ENCODE peak calls at places on chromosomes 6 and 20, in six cellular contexts. N is MCF 10A, S is WTC11, C is AG09309, M is nephron progenitor cell, J is endothelial cell. K is an unnamed sample.

GRCh38 chr20:11222243-11222642 is 548.4 kb upstream of the JAG1 start:
- DNase-seq in J (no peak), S (no peak), C (no peak), N (peak; percentile 37), M (no peak), K (no peak)

GRCh38 chr6:113921299-113921904 is 49.5 kb downstream of the HDAC2 start:
- DNase-seq in M (no peak), C (no peak), J (no peak), S (no peak), N (no peak), K (no peak)

GRCh38 chr6:110800181-110800838 is 15.0 kb downstream of the CDK19 start:
- DNase-seq in C (no peak), S (no peak), M (no peak), J (no peak), N (no peak), K (no peak)

GRCh38 chr20:32488066-32488838 is 96.9 kb downstream of the NOL4L start:
- DNase-seq in M (no peak), N (no peak), J (no peak), C (no peak), S (no peak), K (no peak)

GRCh38 chr20:40073535-40074111 is 615.4 kb downstream of the MAFB start:
- DNase-seq in C (no peak), N (no peak), M (peak; percentile 29), J (no peak), S (peak; percentile 52), K (no peak)

GRCh38 chr6:158849899-158850806 is 31.0 kb upstream of the EZR start:
- DNase-seq in N (peak; percentile 93), C (no peak), S (no peak), M (no peak), J (no peak), K (peak; percentile 98)

GRCh38 chr6:129140571-129140970 is 257.6 kb downstream of the LAMA2 start:
- DNase-seq in J (no peak), M (no peak), S (no peak), N (no peak), C (no peak), K (peak; percentile 86)

GRCh38 chr6:11848852-11849731 is 70.5 kb upstream of the ADTRP start:
- DNase-seq in C (no peak), N (peak; percentile 65), J (no peak), M (no peak), S (no peak), K (no peak)

GRCh38 chr20:38633577-38634093 is 32.0 kb downstream of the ARHGAP40 start:
- DNase-seq in S (peak; percentile 79), J (peak; percentile 82), M (peak; percentile 73), N (peak; percentile 63), C (no peak), K (peak; percentile 14)

GRCh38 chr6:95017922-95018321 is 559.4 kb upstream of the MANEA start:
- DNase-seq in J (no peak), S (no peak), C (no peak), N (no peak), M (peak; percentile 3), K (no peak)

GRCh38 chr6:119148102-119148824 is 69.8 kb upstream of the FAM184A start:
- DNase-seq in M (peak; percentile 26), J (peak; percentile 60), S (no peak), C (peak; percentile 71), N (peak; percentile 82), K (peak; percentile 92)

GRCh38 chr20:41697861-41698559 is 79.8 kb upstream of the CHD6 start:
- DNase-seq in S (no peak), M (peak; percentile 12), N (peak; percentile 45), J (peak; percentile 13), C (no peak), K (peak; percentile 14)

GRCh38 chr6:73610444-73611275 is 43.1 kb downstream of the SLC17A5 start:
- DNase-seq in S (no peak), J (no peak), M (no peak), N (peak; percentile 64), C (peak; percentile 24), K (peak; percentile 33)

GRCh38 chr6:393391-394221 is 2.1 kb downstream of the IRF4 start:
- DNase-seq in N (no peak), S (no peak), J (peak; percentile 22), C (no peak), M (peak; percentile 53), K (no peak)

DNA sequence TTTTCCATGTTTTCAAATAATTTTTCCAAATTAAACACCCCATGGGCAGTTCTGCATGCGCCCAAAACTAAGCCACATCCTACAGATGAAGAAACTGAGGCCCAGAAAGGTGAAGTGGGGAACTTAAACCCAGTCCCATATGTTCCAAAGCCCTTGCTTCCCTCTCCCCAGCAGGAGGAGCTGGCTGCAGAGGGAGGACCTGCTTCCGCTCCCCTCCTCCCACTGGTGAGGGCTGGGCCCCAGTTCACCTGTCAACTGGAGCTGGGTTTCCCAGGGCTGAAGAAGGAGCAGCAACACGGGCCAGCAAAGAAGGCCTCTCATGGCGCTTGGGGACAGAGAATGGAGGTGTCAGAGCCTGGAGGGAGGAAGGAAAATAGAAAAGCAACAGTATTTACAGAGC is 1.4 kb upstream of the RBPJL start:
- DNase-seq in N (no peak), J (no peak), C (no peak), S (peak; percentile 36), M (no peak), K (no peak)
- TF ChIP-seq CTCF in N (no peak), J (no peak), C (no peak), S (no peak), M (no peak), K (no peak)

GRCh38 chr6:6968731-6969552 is 138.8 kb upstream of the RREB1 start:
- DNase-seq in J (no peak), M (no peak), S (no peak), C (no peak), N (no peak), K (no peak)

GRCh38 chr6:6970851-6971250 is 136.9 kb upstream of the RREB1 start:
- DNase-seq in J (no peak), N (no peak), C (no peak), M (no peak), S (no peak), K (no peak)

GRCh38 chr6:6971369-6971768 is 136.4 kb upstream of the RREB1 start:
- DNase-seq in M (no peak), J (no peak), S (no peak), N (no peak), C (no peak), K (no peak)

GRCh38 chr6:6968357-6968730 is 139.4 kb upstream of the RREB1 start:
- DNase-seq in S (no peak), C (no peak), N (no peak), M (no peak), J (no peak), K (no peak)

GRCh38 chr6:6969761-6970223 is 138.0 kb upstream of the RREB1 start:
- DNase-seq in C (no peak), S (peak; percentile 24), M (no peak), N (peak; percentile 75), J (no peak), K (no peak)
- TF ChIP-seq CTCF in C (no peak), S (no peak), M (no peak), N (no peak), J (no peak), K (no peak)

DNA sequence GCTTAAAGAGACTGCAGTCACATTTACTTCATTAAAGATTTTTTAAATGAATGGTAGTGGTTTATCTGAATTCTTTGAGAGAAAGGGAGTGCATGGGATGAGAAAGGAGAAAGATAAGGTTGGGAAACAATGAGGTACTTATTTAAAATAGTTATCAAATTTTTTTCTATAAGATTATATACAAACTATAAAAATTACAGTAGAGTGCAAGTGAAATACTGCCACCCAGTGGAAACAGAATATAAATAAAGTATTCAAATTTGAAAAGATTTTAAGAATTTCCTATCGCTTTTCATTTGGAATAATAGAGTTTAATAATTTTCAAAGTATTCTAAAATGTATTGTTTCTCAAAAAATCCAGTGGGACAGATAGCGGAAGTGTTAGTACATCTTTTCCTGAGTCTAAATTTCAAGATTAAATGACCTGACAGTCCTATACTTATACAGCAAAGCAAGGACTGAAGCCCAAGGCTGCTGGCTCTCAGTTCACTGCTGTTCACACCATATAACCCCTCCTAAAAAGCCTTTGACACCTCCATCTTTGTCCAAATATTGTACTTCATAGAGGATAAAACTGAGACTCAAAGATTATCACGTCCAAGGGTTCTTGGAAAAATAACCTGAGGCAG is 31.1 kb downstream of the EPM2A start:
- DNase-seq in M (no peak), N (peak; percentile 19), C (no peak), J (no peak), S (no peak), K (no peak)
- TF ChIP-seq CTCF in M (peak; percentile 60), N (peak; percentile 51), C (peak; percentile 29), J (peak; percentile 77), S (peak; percentile 24), K (no peak)

GRCh38 chr6:14638932-14639875 is 521.6 kb downstream of the CD83 start:
- DNase-seq in J (no peak), M (no peak), C (no peak), N (peak; percentile 11), S (no peak), K (peak; percentile 57)
- TF ChIP-seq CTCF in J (no peak), M (no peak), C (no peak), N (no peak), S (no peak), K (no peak)

GRCh38 chr6:57089687-57090457 is at the start of gene ZNF451:
- DNase-seq in N (peak; percentile 97), M (peak; percentile 98), S (peak; percentile 99), J (peak; percentile 99), C (peak; percentile 70), K (peak; percentile 96)
- TF ChIP-seq CTCF in N (no peak), M (no peak), S (no peak), J (no peak), C (no peak), K (no peak)

K was measured in fibroblast of lung.